ENCODE peak calls at places on chromosomes 5 and 9, in six cellular contexts. One of them, this sample, is unnamed.

GRCh38 chr9:74696520-74696919 is 191.2 kb downstream of the TRPM6 start:
- DNase-seq in GM12891: no peak
- DNase-seq in breast epithelium: no peak
- DNase-seq in stimulated activated CD4-positive, alpha-beta T cell treated with anti-CD3 and anti-CD28 coated beads, TNF-alpha, amount 100 ng/mL, for 24 hours: no peak
- DNase-seq in CD4-positive, alpha-beta T cell: no peak
- DNase-seq in neural crest cell: no peak
- DNase-seq in this sample: no peak

GRCh38 chr9:135979472-135980166 is 18.4 kb upstream of the UBAC1 start:
- DNase-seq in neural crest cell: no peak
- DNase-seq in CD4-positive, alpha-beta T cell: no peak
- DNase-seq in GM12891: no peak
- DNase-seq in breast epithelium: no peak
- DNase-seq in stimulated activated CD4-positive, alpha-beta T cell treated with anti-CD3 and anti-CD28 coated beads, TNF-alpha, amount 100 ng/mL, for 24 hours: no peak
- DNase-seq in this sample: no peak

GRCh38 chr5:146440870-146441495 is 6.2 kb upstream of the TCERG1 start:
- DNase-seq in GM12891: no peak
- DNase-seq in breast epithelium: no peak
- DNase-seq in neural crest cell: no peak
- DNase-seq in CD4-positive, alpha-beta T cell: no peak
- DNase-seq in stimulated activated CD4-positive, alpha-beta T cell treated with anti-CD3 and anti-CD28 coated beads, TNF-alpha, amount 100 ng/mL, for 24 hours: no peak
- DNase-seq in this sample: no peak

GRCh38 chr5:123182072-123182471 is 93.0 kb downstream of the PRDM6 start:
- DNase-seq in stimulated activated CD4-positive, alpha-beta T cell treated with anti-CD3 and anti-CD28 coated beads, TNF-alpha, amount 100 ng/mL, for 24 hours: no peak
- DNase-seq in neural crest cell: no peak
- DNase-seq in GM12891: no peak
- DNase-seq in breast epithelium: no peak
- DNase-seq in CD4-positive, alpha-beta T cell: no peak
- DNase-seq in this sample: no peak

GRCh38 chr9:119501374-119501773 is 132.1 kb upstream of the BRINP1 start:
- DNase-seq in CD4-positive, alpha-beta T cell: no peak
- DNase-seq in neural crest cell: no peak
- DNase-seq in stimulated activated CD4-positive, alpha-beta T cell treated with anti-CD3 and anti-CD28 coated beads, TNF-alpha, amount 100 ng/mL, for 24 hours: no peak
- DNase-seq in GM12891: no peak
- DNase-seq in breast epithelium: no peak
- DNase-seq in this sample: no peak

GRCh38 chr5:139901251-139901575 is 105.6 kb downstream of the PSD2 start:
- DNase-seq in CD4-positive, alpha-beta T cell: no peak
- DNase-seq in stimulated activated CD4-positive, alpha-beta T cell treated with anti-CD3 and anti-CD28 coated beads, TNF-alpha, amount 100 ng/mL, for 24 hours: no peak
- DNase-seq in breast epithelium: no peak
- DNase-seq in neural crest cell: no peak
- DNase-seq in GM12891: no peak
- DNase-seq in this sample: no peak

GRCh38 chr5:95857185-95857945 is 34.8 kb upstream of the GLRX start:
- DNase-seq in stimulated activated CD4-positive, alpha-beta T cell treated with anti-CD3 and anti-CD28 coated beads, TNF-alpha, amount 100 ng/mL, for 24 hours: no peak
- DNase-seq in CD4-positive, alpha-beta T cell: no peak
- DNase-seq in GM12891: no peak
- DNase-seq in breast epithelium: peak
- DNase-seq in neural crest cell: peak
- DNase-seq in this sample: peak

GRCh38 chr5:135833961-135834638 is 363 bp upstream of the SLC25A48 start:
- DNase-seq in CD4-positive, alpha-beta T cell: no peak
- DNase-seq in stimulated activated CD4-positive, alpha-beta T cell treated with anti-CD3 and anti-CD28 coated beads, TNF-alpha, amount 100 ng/mL, for 24 hours: no peak
- DNase-seq in GM12891: no peak
- DNase-seq in breast epithelium: no peak
- DNase-seq in neural crest cell: no peak
- DNase-seq in this sample: no peak